ENCODE peak calls at places on chromosomes 13 and 19, in eight cellular contexts. K is LoVo; C is WTC11; P is NCI-H460; O is coronary artery; Z is upper lobe of left lung; H is activated naive CD8-positive, alpha-beta T cell treated with anti-CD3 and anti-CD28 coated beads, Interleukin-2, amount 50 U/mL, for 24 hours; I is memory B cell. W is an unnamed sample.

GRCh38 chr13:29497137-29497654 is 98.3 kb downstream of the SLC7A1 start:
- DNase-seq in C (no peak), P (no peak), H (no peak), I (no peak), Z (peak), K (no peak), O (no peak), W (no peak)

GRCh38 chr19:10518444-10519361 is 1.5 kb upstream of the S1PR5 start:
- DNase-seq in H (no peak), P (no peak), K (no peak), I (no peak), O (no peak), C (peak), Z (peak), W (no peak)

GRCh38 chr19:48190288-48191284 is 20.1 kb downstream of the ZSWIM9 start:
- DNase-seq in C (peak), P (no peak), H (peak), O (no peak), Z (no peak), I (no peak), K (peak), W (no peak)

GRCh38 chr13:113413178-113413897 is 40.0 kb downstream of the ADPRHL1 start:
- DNase-seq in H (no peak), O (no peak), K (no peak), P (no peak), I (no peak), C (no peak), Z (peak), W (no peak)

GRCh38 chr19:13029893-13030292 is 34.6 kb downstream of the NFIX start:
- DNase-seq in I (no peak), K (no peak), P (no peak), Z (no peak), H (no peak), C (peak), O (no peak), W (no peak)

GRCh38 chr13:95226932-95227718 is 74.1 kb downstream of the ABCC4 start:
- DNase-seq in H (no peak), O (no peak), P (no peak), C (no peak), I (no peak), Z (no peak), K (no peak), W (no peak)

GRCh38 chr13:84684048-84684662 is 801.9 kb upstream of the SLITRK1 start:
- DNase-seq in Z (no peak), P (no peak), C (no peak), O (no peak), K (peak), I (no peak), H (no peak), W (no peak)

GRCh38 chr19:29507081-29507860 is 18.5 kb upstream of the VSTM2B start:
- DNase-seq in I (no peak), P (no peak), K (no peak), C (no peak), Z (peak), H (no peak), O (no peak), W (no peak)

GRCh38 chr19:37999309-38000213 is 92.6 kb downstream of the SIPA1L3 start:
- DNase-seq in Z (no peak), H (no peak), I (no peak), P (no peak), O (peak), C (no peak), K (no peak), W (no peak)

GRCh38 chr13:100176781-100177389 is 88.0 kb downstream of the PCCA start:
- DNase-seq in O (no peak), Z (no peak), K (no peak), I (no peak), H (no peak), P (no peak), C (no peak), W (no peak)

GRCh38 chr19:55086730-55087541 is 11.3 kb downstream of the EPS8L1 start:
- DNase-seq in P (peak), K (no peak), O (peak), C (peak), H (peak), Z (peak), I (peak), W (no peak)

GRCh38 chr13:30577381-30577780 is 40.3 kb upstream of the USPL1 start:
- DNase-seq in I (no peak), C (no peak), O (no peak), H (peak), K (peak), Z (no peak), P (peak), W (no peak)

GRCh38 chr13:25463496-25463895 is 91.7 kb downstream of the ATP8A2 start:
- DNase-seq in C (no peak), P (no peak), H (no peak), K (no peak), I (no peak), Z (no peak), O (no peak), W (no peak)